ENCODE peak calls at places on chromosome 9, in five cellular contexts. Q, A, U, F and S are unnamed samples.

GRCh38 chr9:78014776-78015175 is 16.8 kb downstream of the GNAQ start:
- DNase-seq in A (no peak), U (no peak), F (no peak), Q (no peak), S (no peak)

GRCh38 chr9:71740199-71740598 is 28.1 kb downstream of the CEMIP2 start:
- DNase-seq in F (peak; percentile 70), Q (no peak), A (no peak), U (no peak), S (no peak)

GRCh38 chr9:76905661-76905983 is 292 bp downstream of the PRUNE2 start:
- DNase-seq in A (no peak), F (no peak), Q (no peak), U (no peak), S (no peak)

GRCh38 chr9:93684161-93684765 is 107.9 kb downstream of the PHF2 start:
- DNase-seq in F (no peak), A (no peak), U (no peak), Q (peak; percentile 37), S (no peak)

GRCh38 chr9:89993678-89994630 is 389.1 kb downstream of the GADD45G start:
- DNase-seq in Q (peak; percentile 94), F (peak; percentile 24), U (no peak), A (no peak), S (peak; percentile 17)

GRCh38 chr9:23587903-23588302 is 238.1 kb downstream of the ELAVL2 start:
- DNase-seq in Q (no peak), U (no peak), F (no peak), A (no peak), S (no peak)

GRCh38 chr9:110330484-110331115 is 7.1 kb downstream of the TXNDC8 start:
- DNase-seq in U (no peak), A (no peak), F (no peak), Q (no peak), S (no peak)

GRCh38 chr9:99401826-99402225 is 179.7 kb downstream of the SEC61B start:
- DNase-seq in A (no peak), Q (no peak), F (no peak), U (no peak), S (no peak)

GRCh38 chr9:114284316-114285060 is 38.4 kb upstream of the ORM1 start:
- DNase-seq in Q (peak; percentile 37), A (no peak), F (no peak), U (no peak), S (no peak)

GRCh38 chr9:125902865-125903512 is 155.8 kb downstream of the PBX3 start:
- DNase-seq in F (no peak), U (no peak), Q (no peak), A (no peak), S (no peak)

GRCh38 chr9:114046876-114047275 is 31.2 kb downstream of the AMBP start:
- DNase-seq in Q (no peak), U (no peak), A (no peak), F (no peak), S (no peak)

GRCh38 chr9:72203205-72203803 is 54.1 kb downstream of the GDA start:
- DNase-seq in U (peak; percentile 39), F (peak; percentile 47), Q (no peak), A (peak; percentile 22), S (no peak)

GRCh38 chr9:95511952-95512750 is 4.6 kb downstream of the PTCH1 start:
- DNase-seq in U (no peak), A (no peak), Q (no peak), F (no peak), S (no peak)

GRCh38 chr9:129697111-129697955 is 31.9 kb downstream of the PRRX2 start:
- DNase-seq in F (peak; percentile 9), U (no peak), Q (no peak), A (no peak), S (no peak)

GRCh38 chr9:124779368-124780059 is 2.6 kb downstream of the OLFML2A start:
- DNase-seq in U (no peak), Q (peak; percentile 23), A (no peak), F (no peak), S (no peak)

GRCh38 chr9:135513351-135513846 is 7.8 kb upstream of the LCN1 start:
- DNase-seq in U (no peak), F (no peak), Q (peak; percentile 11), A (no peak), S (no peak)

GRCh38 chr9:33408087-33408486 is 5.7 kb upstream of the AQP7 start:
- DNase-seq in Q (no peak), A (no peak), U (no peak), F (no peak), S (no peak)

GRCh38 chr9:6354072-6354686 is 26.0 kb downstream of the TPD52L3 start:
- DNase-seq in U (peak; percentile 84), A (peak; percentile 44), F (peak; percentile 47), Q (no peak), S (no peak)

GRCh38 chr9:135506327-135507103 is 6.0 kb downstream of the MRPS2 start:
- DNase-seq in Q (no peak), A (no peak), F (no peak), U (no peak), S (no peak)

GRCh38 chr9:106019017-106019692 is 324.8 kb downstream of the TMEM38B start:
- DNase-seq in Q (no peak), U (no peak), A (peak; percentile 2), F (no peak), S (no peak)

GRCh38 chr9:125141251-125141650 is 2.1 kb downstream of the SCAI start:
- DNase-seq in F (no peak), Q (no peak), U (no peak), A (no peak), S (no peak)

GRCh38 chr9:69466151-69466550 is 141.1 kb downstream of the ENTREP1 start:
- DNase-seq in U (no peak), Q (no peak), F (no peak), A (no peak), S (no peak)